ENCODE peak calls at places on chromosomes 6 and 20, in seven cellular contexts. C, E, L, J, F, V and O are unnamed samples.

GRCh38 chr6:30113377-30113759 is 478 bp upstream of the TRIM31 start:
- DNase-seq in C (no peak), E (no peak), L (no peak), J (no peak), F (no peak), V (no peak), O (no peak)

GRCh38 chr20:45173531-45173930 is 1.2 kb upstream of the PI3 start:
- DNase-seq in C (no peak), E (no peak), L (no peak), J (no peak), F (peak), V (no peak), O (no peak)

GRCh38 chr6:106146852-106147351 is 60.8 kb downstream of the PRDM1 start:
- DNase-seq in C (peak), E (no peak), L (no peak), J (no peak), F (peak), V (no peak), O (no peak)

GRCh38 chr6:125835221-125835744 is 44.5 kb downstream of the NCOA7 start:
- DNase-seq in C (peak), E (peak), L (no peak), J (no peak), F (no peak), V (no peak), O (no peak)

GRCh38 chr6:42043787-42044475 is 6.4 kb upstream of the TAF8 start:
- DNase-seq in C (peak), E (peak), L (peak), J (peak), F (peak), V (peak), O (peak)

GRCh38 chr20:12798286-12798685 is 210.5 kb upstream of the SPTLC3 start:
- DNase-seq in C (no peak), E (no peak), L (no peak), J (no peak), F (no peak), V (no peak), O (peak)

GRCh38 chr6:160088774-160089533 is 32.7 kb upstream of the SLC22A1 start:
- DNase-seq in C (peak), E (no peak), L (no peak), J (no peak), F (no peak), V (no peak), O (no peak)

GRCh38 chr6:55260181-55260580 is 67.1 kb upstream of the GFRAL start:
- DNase-seq in C (no peak), E (no peak), L (no peak), J (no peak), F (no peak), V (no peak), O (no peak)

GRCh38 chr6:38572186-38572813 is 67.4 kb downstream of the BTBD9 start:
- DNase-seq in C (no peak), E (no peak), L (no peak), J (no peak), F (no peak), V (no peak), O (no peak)

GRCh38 chr20:25504366-25505135 is 80.8 kb downstream of the NINL start:
- DNase-seq in C (no peak), E (no peak), L (no peak), J (no peak), F (no peak), V (no peak), O (peak)

GRCh38 chr20:56810141-56810540 is 181.0 kb downstream of the TFAP2C start:
- DNase-seq in C (no peak), E (no peak), L (no peak), J (no peak), F (no peak), V (no peak), O (no peak)

GRCh38 chr6:34083227-34083889 is 62.5 kb downstream of the GRM4 start:
- DNase-seq in C (no peak), E (no peak), L (no peak), J (no peak), F (no peak), V (no peak), O (no peak)

GRCh38 chr6:79841577-79842381 is 105.6 kb downstream of the ELOVL4 start:
- DNase-seq in C (peak), E (no peak), L (no peak), J (no peak), F (no peak), V (no peak), O (no peak)

GRCh38 chr6:26311012-26311384 is 54.0 kb upstream of the BTN3A2 start:
- DNase-seq in C (peak), E (no peak), L (peak), J (peak), F (peak), V (peak), O (no peak)

GRCh38 chr20:1087311-1087710 is 31.1 kb upstream of the PSMF1 start:
- DNase-seq in C (no peak), E (no peak), L (no peak), J (no peak), F (peak), V (no peak), O (no peak)

GRCh38 chr20:61448396-61448795 is 196.3 kb downstream of the CDH4 start:
- DNase-seq in C (no peak), E (no peak), L (no peak), J (no peak), F (no peak), V (no peak), O (no peak)

GRCh38 chr6:168131464-168132415 is 52.7 kb upstream of the FRMD1 start:
- DNase-seq in C (no peak), E (no peak), L (no peak), J (peak), F (no peak), V (no peak), O (peak)

GRCh38 chr6:27138398-27138797 is 109.1 kb upstream of the PRSS16 start:
- DNase-seq in C (no peak), E (no peak), L (no peak), J (no peak), F (no peak), V (no peak), O (no peak)

GRCh38 chr20:17854307-17854903 is 114.2 kb downstream of the SNX5 start:
- DNase-seq in C (peak), E (peak), L (no peak), J (no peak), F (peak), V (no peak), O (peak)

GRCh38 chr6:129353067-129353466 is 356.9 kb downstream of the ARHGAP18 start:
- DNase-seq in C (no peak), E (no peak), L (no peak), J (no peak), F (peak), V (no peak), O (no peak)

GRCh38 chr6:32836873-32837272 is 1.7 kb downstream of the TAP2 start:
- DNase-seq in C (no peak), E (no peak), L (no peak), J (no peak), F (no peak), V (no peak), O (no peak)

GRCh38 chr20:47796952-47797351 is 11.7 kb upstream of the SULF2 start:
- DNase-seq in C (no peak), E (no peak), L (no peak), J (no peak), F (no peak), V (no peak), O (no peak)

GRCh38 chr20:23156170-23156841 is 70.2 kb upstream of the CD93 start:
- DNase-seq in C (peak), E (no peak), L (no peak), J (no peak), F (peak), V (no peak), O (no peak)

GRCh38 chr20:45969712-45970634 is 2.0 kb downstream of the ZNF335 start:
- DNase-seq in C (peak), E (no peak), L (no peak), J (peak), F (peak), V (no peak), O (peak)

GRCh38 chr20:59242714-59243626 is 57.4 kb upstream of the EDN3 start:
- DNase-seq in C (peak), E (no peak), L (no peak), J (no peak), F (peak), V (peak), O (no peak)

GRCh38 chr6:105890521-105891244 is 195.5 kb upstream of the PRDM1 start:
- DNase-seq in C (peak), E (no peak), L (no peak), J (no peak), F (peak), V (no peak), O (no peak)

GRCh38 chr6:11491998-11492397 is 45.6 kb upstream of the TMEM170B start:
- DNase-seq in C (peak), E (no peak), L (no peak), J (no peak), F (no peak), V (no peak), O (no peak)

GRCh38 chr6:106488494-106489369 is 128.2 kb downstream of the CRYBG1 start:
- DNase-seq in C (peak), E (no peak), L (no peak), J (no peak), F (peak), V (no peak), O (no peak)

GRCh38 chr20:36399147-36399968 is 93.2 kb downstream of the DLGAP4 start:
- DNase-seq in C (peak), E (no peak), L (peak), J (no peak), F (peak), V (no peak), O (peak)

GRCh38 chr6:40285535-40285934 is 301.6 kb downstream of the LRFN2 start:
- DNase-seq in C (no peak), E (no peak), L (no peak), J (no peak), F (no peak), V (no peak), O (no peak)

GRCh38 chr6:35091353-35092083 is 49.6 kb downstream of the TCP11 start:
- DNase-seq in C (peak), E (no peak), L (no peak), J (no peak), F (no peak), V (no peak), O (peak)

GRCh38 chr6:20673458-20673857 is 139.2 kb downstream of the CDKAL1 start:
- DNase-seq in C (no peak), E (no peak), L (no peak), J (no peak), F (no peak), V (no peak), O (no peak)

GRCh38 chr6:93419304-93420162 is at the start of gene EPHA7:
- DNase-seq in C (peak), E (peak), L (peak), J (peak), F (peak), V (no peak), O (peak)

GRCh38 chr6:93418113-93418447 is 1.3 kb downstream of the EPHA7 start:
- DNase-seq in C (no peak), E (no peak), L (no peak), J (no peak), F (no peak), V (no peak), O (peak)

GRCh38 chr6:93420163-93420806 is 926 bp upstream of the EPHA7 start:
- DNase-seq in C (no peak), E (no peak), L (no peak), J (no peak), F (no peak), V (no peak), O (no peak)

GRCh38 chr6:93417421-93417996 is 1.9 kb downstream of the EPHA7 start:
- DNase-seq in C (peak), E (no peak), L (no peak), J (no peak), F (no peak), V (no peak), O (no peak)

GRCh38 chr6:93418448-93419303 is 683 bp downstream of the EPHA7 start:
- DNase-seq in C (peak), E (peak), L (no peak), J (peak), F (no peak), V (no peak), O (peak)
- H3K4me3 ChIP-seq in C (peak), E (peak), L (peak), J (peak), F (peak), V (peak), O (peak)

GRCh38 chr6:44214307-44214706 is 2.4 kb upstream of the MYMX start:
- DNase-seq in C (no peak), E (no peak), L (no peak), J (no peak), F (no peak), V (no peak), O (no peak)

GRCh38 chr6:44219815-44220784 is 3.3 kb upstream of the SLC29A1 start:
- DNase-seq in C (no peak), E (no peak), L (no peak), J (no peak), F (no peak), V (no peak), O (no peak)

GRCh38 chr6:44216677-44217331 is at the start of gene MYMX:
- DNase-seq in C (no peak), E (peak), L (no peak), J (no peak), F (no peak), V (no peak), O (peak)

GRCh38 chr6:44219053-44219814 is 2.5 kb downstream of the MYMX start:
- DNase-seq in C (peak), E (peak), L (no peak), J (peak), F (no peak), V (no peak), O (peak)

DNA sequence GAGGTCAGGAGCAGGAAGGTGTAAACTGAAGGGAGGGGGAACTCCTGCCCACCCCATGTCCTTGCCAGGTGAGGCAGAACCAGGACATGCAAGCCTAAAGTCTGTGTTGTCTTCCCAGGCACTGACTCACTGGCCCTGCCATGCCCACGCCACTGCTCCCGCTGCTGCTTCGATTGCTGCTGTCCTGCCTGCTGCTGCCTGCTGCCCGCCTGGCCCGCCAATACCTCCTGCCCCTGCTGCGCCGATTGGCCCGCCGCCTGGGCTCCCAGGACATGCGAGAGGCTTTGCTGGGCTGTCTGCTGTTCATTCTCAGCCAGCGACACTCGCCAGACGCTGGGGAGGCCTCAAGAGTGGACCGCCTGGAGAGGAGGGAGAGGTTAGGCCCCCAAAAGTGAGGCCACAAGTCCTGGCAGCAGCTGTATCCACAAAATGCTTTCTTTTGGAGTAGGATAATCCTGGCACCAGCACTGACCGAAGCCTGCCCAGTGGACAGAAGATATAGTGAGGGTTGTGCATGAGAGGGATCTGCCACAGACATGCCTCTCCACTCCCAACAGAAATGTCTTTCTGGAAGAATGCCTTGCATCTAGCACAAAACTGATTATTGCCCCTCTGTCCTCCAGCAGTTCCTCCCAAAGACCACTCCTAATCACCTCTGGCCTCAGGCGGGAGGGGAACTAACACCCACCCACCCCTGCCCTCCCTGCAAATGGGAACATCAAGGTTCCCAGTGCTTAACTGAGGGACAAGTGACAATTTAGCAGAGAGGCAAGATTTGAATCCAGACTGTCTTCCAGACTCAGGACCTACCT is 812 bp downstream of the MYMX start:
- DNase-seq in C (peak), E (peak), L (no peak), J (no peak), F (peak), V (no peak), O (peak)
- H3K4me3 ChIP-seq in C (no peak), E (no peak), L (no peak), J (no peak), F (no peak), V (no peak), O (no peak)

GRCh38 chr6:158631678-158632537 is 12.6 kb downstream of the DYNLT1 start:
- DNase-seq in C (peak), E (peak), L (no peak), J (peak), F (peak), V (no peak), O (no peak)

GRCh38 chr6:158630944-158631616 is 13.5 kb downstream of the DYNLT1 start:
- DNase-seq in C (peak), E (peak), L (no peak), J (peak), F (peak), V (no peak), O (no peak)

GRCh38 chr6:158634695-158635426 is 9.7 kb downstream of the DYNLT1 start:
- DNase-seq in C (no peak), E (no peak), L (no peak), J (no peak), F (no peak), V (no peak), O (no peak)

GRCh38 chr6:158635427-158636073 is 9.0 kb downstream of the DYNLT1 start:
- DNase-seq in C (no peak), E (no peak), L (no peak), J (no peak), F (no peak), V (no peak), O (no peak)

DNA sequence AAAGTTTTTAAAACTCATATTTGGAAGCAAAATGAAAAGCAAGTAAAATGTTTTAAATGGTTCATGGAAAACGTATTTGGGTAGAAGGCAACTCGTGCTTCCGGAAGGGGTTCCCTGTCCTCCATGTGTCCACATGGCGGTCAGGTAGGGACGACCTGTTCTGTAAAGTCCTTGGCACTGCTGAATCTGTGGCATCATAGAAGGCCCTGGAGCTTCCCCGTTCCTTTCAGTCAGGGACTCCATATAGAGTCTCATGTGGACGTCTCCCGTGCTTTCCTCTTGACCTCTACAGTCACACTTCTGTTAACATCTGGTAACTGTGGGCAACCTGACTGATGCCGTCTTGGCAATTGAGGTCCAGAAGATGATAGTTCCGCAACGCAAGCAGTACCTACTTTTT is 11.4 kb downstream of the DYNLT1 start:
- DNase-seq in C (no peak), E (no peak), L (no peak), J (no peak), F (no peak), V (no peak), O (no peak)
- H3K4me3 ChIP-seq in C (no peak), E (no peak), L (no peak), J (no peak), F (no peak), V (no peak), O (no peak)

GRCh38 chr20:62476074-62476838 is 461 bp upstream of the GATA5 start:
- DNase-seq in C (peak), E (no peak), L (no peak), J (no peak), F (no peak), V (no peak), O (no peak)
- H3K4me3 ChIP-seq in C (no peak), E (peak), L (no peak), J (peak), F (no peak), V (no peak), O (peak)

GRCh38 chr6:149751239-149751638 is 1.7 kb downstream of the PCMT1 start:
- DNase-seq in C (no peak), E (no peak), L (no peak), J (no peak), F (no peak), V (no peak), O (no peak)

GRCh38 chr6:149750136-149750609 is 632 bp downstream of the PCMT1 start:
- DNase-seq in C (peak), E (no peak), L (peak), J (peak), F (peak), V (peak), O (peak)

GRCh38 chr6:149749594-149750135 is at the start of gene PCMT1:
- DNase-seq in C (peak), E (peak), L (peak), J (peak), F (peak), V (peak), O (peak)

DNA sequence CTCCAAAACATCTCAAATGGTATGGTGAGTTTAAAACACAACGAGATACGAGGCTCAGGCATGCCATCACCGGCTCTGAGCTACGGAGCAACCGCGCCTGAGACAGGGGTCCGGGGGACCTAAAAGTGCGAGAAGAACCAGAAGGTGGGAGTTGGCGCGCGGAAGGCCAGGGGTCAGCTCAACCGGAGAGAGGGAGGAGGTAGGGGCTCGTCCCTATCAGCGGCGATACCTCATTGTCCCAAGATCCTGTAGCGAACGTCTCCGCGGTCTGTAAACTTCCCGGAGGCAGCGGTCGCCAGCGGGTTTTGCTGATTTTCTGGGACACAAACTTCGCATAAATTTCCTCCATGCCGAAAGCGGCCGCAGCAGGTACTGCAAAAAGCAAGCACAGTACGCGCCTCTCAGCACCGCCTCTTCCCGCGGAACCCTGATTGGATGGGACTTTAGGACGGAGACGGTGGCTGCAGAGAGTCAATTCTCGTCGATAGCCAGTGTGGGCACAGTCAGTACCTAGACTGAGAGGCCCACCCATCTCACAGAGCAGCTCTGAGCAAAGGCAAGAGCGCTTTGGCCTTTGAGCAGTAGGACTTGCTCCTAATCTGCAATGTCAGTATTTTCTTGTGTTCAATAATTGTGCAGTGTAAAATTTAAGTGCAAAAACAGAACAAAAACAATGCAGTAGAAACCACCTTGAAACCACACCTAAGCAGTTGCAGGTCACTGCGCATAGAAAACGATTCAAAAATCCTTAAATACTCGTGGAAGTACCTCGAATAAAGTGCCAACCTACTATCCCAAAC is at the start of gene NUP43:
- DNase-seq in C (peak), E (peak), L (peak), J (peak), F (peak), V (peak), O (peak)
- H3K4me3 ChIP-seq in C (peak), E (peak), L (peak), J (peak), F (peak), V (peak), O (peak)